ENCODE peak calls at places on chromosome 18, in four cellular contexts. One of them, this sample, is unnamed.

GRCh38 chr18:47036298-47036874 is 965 bp upstream of the ELOA2 start:
- DNase-seq in cardiac fibroblast: peak; percentile 48
- DNase-seq in stomach: no peak
- DNase-seq in HCT116: peak; percentile 29
- DNase-seq in this sample: peak; percentile 25

GRCh38 chr18:48550101-48550729 is 11.4 kb downstream of the CTIF start:
- DNase-seq in stomach: no peak
- DNase-seq in HCT116: no peak
- DNase-seq in cardiac fibroblast: no peak
- DNase-seq in this sample: no peak

GRCh38 chr18:11500153-11501122 is 109.0 kb upstream of the SLC35G4 start:
- DNase-seq in stomach: no peak
- DNase-seq in cardiac fibroblast: peak; percentile 95
- DNase-seq in HCT116: peak; percentile 89
- DNase-seq in this sample: peak; percentile 96

GRCh38 chr18:48402953-48403352 is 6.2 kb downstream of the ZBTB7C start:
- DNase-seq in stomach: no peak
- DNase-seq in cardiac fibroblast: no peak
- DNase-seq in HCT116: no peak
- DNase-seq in this sample: peak; percentile 9

GRCh38 chr18:10530852-10531251 is 5.0 kb downstream of the NAPG start:
- DNase-seq in HCT116: no peak
- DNase-seq in stomach: no peak
- DNase-seq in cardiac fibroblast: peak; percentile 34
- DNase-seq in this sample: no peak

GRCh38 chr18:58218111-58218510 is 174.1 kb downstream of the NEDD4L start:
- DNase-seq in stomach: no peak
- DNase-seq in HCT116: no peak
- DNase-seq in cardiac fibroblast: peak; percentile 79
- DNase-seq in this sample: peak; percentile 54

GRCh38 chr18:25237571-25238267 is 114.2 kb downstream of the ZNF521 start:
- DNase-seq in cardiac fibroblast: no peak
- DNase-seq in HCT116: no peak
- DNase-seq in stomach: no peak
- DNase-seq in this sample: no peak

GRCh38 chr18:35174093-35174731 is 66.6 kb upstream of the ZNF397 start:
- DNase-seq in stomach: no peak
- DNase-seq in HCT116: no peak
- DNase-seq in cardiac fibroblast: no peak
- DNase-seq in this sample: no peak

GRCh38 chr18:68608861-68609465 is 105.9 kb downstream of the TMX3 start:
- DNase-seq in cardiac fibroblast: no peak
- DNase-seq in stomach: no peak
- DNase-seq in HCT116: no peak
- DNase-seq in this sample: no peak

GRCh38 chr18:79545714-79546113 is 133.9 kb upstream of the CTDP1 start:
- DNase-seq in stomach: peak; percentile 17
- DNase-seq in HCT116: no peak
- DNase-seq in cardiac fibroblast: no peak
- DNase-seq in this sample: no peak

GRCh38 chr18:59927246-59927825 is 27.5 kb downstream of the PMAIP1 start:
- DNase-seq in cardiac fibroblast: peak; percentile 66
- DNase-seq in HCT116: no peak
- DNase-seq in stomach: no peak
- DNase-seq in this sample: peak; percentile 48

GRCh38 chr18:29163596-29163995 is 986.7 kb upstream of the CDH2 start:
- DNase-seq in HCT116: no peak
- DNase-seq in cardiac fibroblast: no peak
- DNase-seq in stomach: no peak
- DNase-seq in this sample: no peak

DNA sequence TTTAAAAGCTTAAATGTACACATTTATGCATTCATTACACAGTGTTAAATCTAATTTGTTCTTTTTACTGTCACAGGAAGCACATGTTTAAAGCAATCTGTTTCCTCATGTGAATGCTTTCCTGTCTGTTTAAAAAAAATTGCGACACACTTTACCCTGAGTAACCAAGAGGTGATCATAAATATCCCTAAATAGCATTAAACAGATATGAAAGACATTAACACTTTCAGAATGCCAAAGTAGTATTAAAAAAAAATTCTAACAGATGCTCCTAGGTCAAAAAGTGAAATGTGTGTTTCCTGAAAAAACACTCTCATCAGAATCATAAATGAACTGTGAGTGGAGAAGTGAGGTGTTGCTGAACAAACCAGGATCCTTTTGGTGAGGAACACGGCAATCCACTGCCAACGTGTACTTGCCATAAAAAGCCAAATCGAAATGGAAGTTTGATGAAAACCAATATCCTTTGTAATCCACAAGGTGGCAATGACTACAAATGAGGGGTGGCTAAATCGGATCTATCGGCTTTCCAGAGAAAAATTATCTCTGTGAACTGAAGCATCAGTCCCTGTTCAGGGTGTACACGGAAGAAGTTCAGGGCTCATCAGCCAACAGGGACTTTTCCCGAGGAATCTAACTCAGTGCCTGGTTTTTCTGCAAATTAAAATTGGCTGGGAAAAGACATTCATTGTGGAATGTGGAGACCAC is 248.9 kb downstream of the TCF4 start:
- DNase-seq in HCT116: no peak
- DNase-seq in stomach: no peak
- DNase-seq in cardiac fibroblast: peak; percentile 48
- DNase-seq in this sample: peak; percentile 55
- H3K4me3 ChIP-seq in HCT116: no peak overlapping the region
- H3K4me3 ChIP-seq in stomach: no peak overlapping the region
- H3K4me3 ChIP-seq in cardiac fibroblast: no peak overlapping the region
- H3K4me3 ChIP-seq in this sample: no peak overlapping the region

GRCh38 chr18:40179647-40180175 is 1775.3 kb upstream of the PIK3C3 start:
- DNase-seq in stomach: no peak
- DNase-seq in HCT116: no peak
- DNase-seq in cardiac fibroblast: no peak
- DNase-seq in this sample: no peak
- TF ChIP-seq CTCF in stomach: no peak
- TF ChIP-seq CTCF in HCT116: no peak
- TF ChIP-seq CTCF in cardiac fibroblast: no peak
- TF ChIP-seq CTCF in this sample: no peak

DNA sequence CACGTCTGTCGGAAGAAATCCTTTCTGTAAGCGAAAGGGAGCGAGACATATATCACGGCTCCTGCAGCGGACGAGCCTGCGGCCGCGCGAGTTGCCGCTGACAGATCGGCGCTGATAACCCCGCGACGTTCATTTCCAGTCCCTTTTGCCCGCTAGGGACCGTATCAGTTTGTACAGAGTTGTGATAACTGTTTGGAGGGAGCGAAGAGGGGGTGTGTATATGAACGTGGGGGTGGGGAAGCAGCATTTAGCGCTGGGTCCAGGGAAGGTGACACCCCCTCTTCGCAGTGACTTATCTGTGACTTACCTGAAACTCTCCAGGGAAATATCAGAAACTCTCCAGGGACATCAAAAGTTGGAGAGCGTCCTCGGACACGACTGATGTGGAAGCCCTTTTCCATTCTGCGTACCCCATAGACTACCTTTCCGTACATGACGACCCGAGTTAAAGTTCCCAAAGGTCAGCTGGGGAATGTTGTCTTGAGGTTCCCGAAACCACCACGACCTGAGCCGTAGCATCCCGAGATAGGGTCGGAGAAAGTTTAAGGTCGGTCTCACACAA is 948 bp upstream of the GATA6 start:
- DNase-seq in HCT116: no peak
- DNase-seq in stomach: peak; percentile 72
- DNase-seq in cardiac fibroblast: peak; percentile 25
- DNase-seq in this sample: no peak
- H3K4me3 ChIP-seq in HCT116: peak overlapping the region; percentile 84
- H3K4me3 ChIP-seq in stomach: peak overlapping the region; percentile 89
- H3K4me3 ChIP-seq in cardiac fibroblast: peak overlapping the region; percentile 89
- H3K4me3 ChIP-seq in this sample: peak overlapping the region; percentile 84

DNA sequence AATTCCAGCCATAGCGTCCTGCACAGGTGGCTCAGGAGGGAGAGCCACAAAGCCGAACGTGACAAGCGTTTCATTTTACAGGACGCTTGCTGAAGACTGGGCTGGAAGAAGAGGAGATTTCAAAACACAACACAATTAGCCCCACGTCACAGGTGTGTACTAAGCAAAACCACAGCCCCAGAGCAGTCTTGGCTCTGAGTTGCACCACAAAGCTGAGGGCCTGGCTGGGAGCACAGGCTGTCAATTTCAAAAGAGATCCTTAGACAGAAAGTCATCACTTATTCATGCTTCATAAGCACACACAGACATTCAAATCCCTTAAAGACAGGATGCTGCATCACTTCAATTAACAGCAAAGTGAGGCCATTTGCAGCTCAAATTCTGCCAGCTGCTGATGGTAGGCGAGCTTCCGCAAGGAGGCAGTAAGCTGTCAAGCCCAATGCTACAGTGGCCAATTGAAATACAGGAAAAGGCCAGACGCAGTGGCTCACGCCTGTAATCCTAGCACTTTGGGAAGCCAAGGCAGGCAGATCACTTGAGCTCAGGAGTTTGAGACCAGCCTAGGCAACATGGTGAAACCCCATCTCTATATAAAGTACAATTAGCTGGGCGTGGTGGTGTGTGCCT is 79.6 kb downstream of the SKA1 start:
- DNase-seq in HCT116: no peak
- DNase-seq in stomach: no peak
- DNase-seq in cardiac fibroblast: no peak
- DNase-seq in this sample: no peak
- TF ChIP-seq CTCF in HCT116: no peak
- TF ChIP-seq CTCF in stomach: no peak
- TF ChIP-seq CTCF in cardiac fibroblast: no peak
- TF ChIP-seq CTCF in this sample: no peak

DNA sequence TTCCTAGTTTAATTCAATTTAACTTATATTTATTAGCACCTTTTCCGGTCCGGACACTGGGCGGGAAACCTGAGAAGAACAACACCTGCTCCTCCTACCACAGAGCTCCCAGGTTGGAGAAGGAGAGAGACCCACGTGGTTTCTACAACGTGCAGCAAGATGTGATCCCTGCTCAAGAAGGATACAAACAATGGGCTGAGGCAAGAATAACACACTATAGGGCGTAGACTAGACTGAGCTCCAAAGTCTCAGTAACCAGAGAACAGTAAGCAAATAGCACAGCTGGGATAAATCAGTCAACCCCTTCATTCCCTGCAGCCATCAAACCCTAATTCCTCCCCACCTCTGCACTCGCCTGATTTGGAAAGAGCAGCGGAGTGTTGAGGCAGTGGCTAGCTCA is 2.5 kb downstream of the LRRC30 start:
- DNase-seq in cardiac fibroblast: no peak
- DNase-seq in stomach: no peak
- DNase-seq in HCT116: no peak
- DNase-seq in this sample: no peak
- H3K4me3 ChIP-seq in cardiac fibroblast: no peak overlapping the region
- H3K4me3 ChIP-seq in stomach: no peak overlapping the region
- H3K4me3 ChIP-seq in HCT116: no peak overlapping the region
- H3K4me3 ChIP-seq in this sample: no peak overlapping the region

DNA sequence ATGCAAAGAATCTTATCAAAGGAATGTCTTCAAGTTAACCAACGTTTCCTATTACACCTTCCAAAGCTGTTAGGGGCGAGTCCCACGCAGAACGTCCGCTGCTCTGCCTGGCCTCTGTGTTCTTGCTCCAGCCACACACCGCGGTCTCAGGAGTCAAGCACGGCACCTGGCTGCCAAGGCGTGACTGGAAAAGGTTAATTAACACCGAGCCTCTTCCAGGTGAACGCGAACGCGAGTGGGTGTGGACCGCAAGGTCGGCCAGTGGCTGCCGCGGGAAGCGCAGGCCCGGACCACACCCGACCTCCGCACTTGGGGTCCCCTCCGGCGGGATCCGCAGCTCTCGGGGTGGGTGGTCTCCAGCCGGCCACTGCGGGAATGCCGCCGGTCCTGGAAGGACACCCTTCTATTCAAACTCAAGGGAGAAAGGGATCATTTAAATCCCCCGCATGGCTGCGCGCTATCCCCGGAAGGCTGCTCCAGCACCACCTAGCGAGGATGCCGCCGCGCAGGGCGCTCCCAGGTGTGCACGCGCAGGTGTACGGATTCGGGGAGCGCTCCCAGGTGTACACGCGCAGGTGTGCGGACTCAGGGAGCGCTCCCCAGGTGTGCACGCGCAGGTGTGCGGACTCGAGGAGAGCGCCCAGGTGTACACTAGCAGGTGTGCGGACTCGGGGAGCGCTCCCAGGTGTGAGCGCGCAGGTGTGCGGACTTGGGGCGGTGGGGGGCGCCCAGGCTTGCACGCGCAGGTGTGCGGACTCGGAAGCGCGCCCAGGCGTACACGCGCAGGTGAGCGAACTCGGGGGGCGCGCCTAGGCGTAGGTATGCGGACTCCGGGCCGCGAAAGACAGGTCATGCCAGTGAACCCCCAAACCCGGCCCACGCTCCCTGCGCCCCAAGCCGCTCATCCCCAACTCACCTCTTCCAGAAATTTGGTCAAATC is 662 bp downstream of the CYB5A start:
- DNase-seq in HCT116: peak; percentile 39
- DNase-seq in stomach: peak; percentile 76
- DNase-seq in cardiac fibroblast: no peak
- DNase-seq in this sample: no peak
- TF ChIP-seq CTCF in HCT116: peak; percentile 17
- TF ChIP-seq CTCF in stomach: no peak
- TF ChIP-seq CTCF in cardiac fibroblast: no peak
- TF ChIP-seq CTCF in this sample: no peak